ENCODE peak calls at places on chromosomes 12 and 14, in nine cellular contexts. N is ovary, O is Panc1, I is GM12865, Q is NB4, P is RWPE2, G is breast epithelium, Z is brain microvascular endothelial cell, W is cardiac muscle cell. M is an unnamed sample.

GRCh38 chr12:10558291-10558690 is 52.6 kb downstream of the EIF2S3B start:
- DNase-seq in N (no peak), O (no peak), I (no peak), Q (no peak), P (no peak), G (no peak), Z (no peak), W (no peak), M (no peak)

GRCh38 chr14:105865266-105865903 is 339.0 kb downstream of the TMEM121 start:
- DNase-seq in N (peak; percentile 15), O (no peak), I (no peak), Q (peak; percentile 94), P (peak; percentile 62), G (peak; percentile 45), Z (no peak), W (no peak), M (peak; percentile 46)

GRCh38 chr14:52553002-52553670 is 500 bp downstream of the GPR137C start:
- DNase-seq in N (peak; percentile 61), O (no peak), I (peak; percentile 54), Q (peak; percentile 58), P (peak; percentile 66), G (no peak), Z (no peak), W (peak; percentile 16), M (peak; percentile 71)

GRCh38 chr14:85195872-85196477 is 334.0 kb upstream of the FLRT2 start:
- DNase-seq in N (no peak), O (no peak), I (no peak), Q (peak; percentile 6), P (no peak), G (no peak), Z (peak; percentile 5), W (peak; percentile 33), M (no peak)

GRCh38 chr14:34437729-34438080 is 24.3 kb downstream of the SPTSSA start:
- DNase-seq in N (no peak), O (no peak), I (no peak), Q (peak; percentile 14), P (no peak), G (no peak), Z (no peak), W (peak; percentile 18), M (no peak)

GRCh38 chr14:50541159-50541567 is 8.8 kb upstream of the MAP4K5 start:
- DNase-seq in N (no peak), O (no peak), I (peak; percentile 22), Q (no peak), P (no peak), G (no peak), Z (no peak), W (no peak), M (no peak)

GRCh38 chr12:48717252-48717695 is 767 bp upstream of the CCNT1 start:
- DNase-seq in N (no peak), O (peak; percentile 5), I (peak; percentile 61), Q (peak; percentile 40), P (no peak), G (no peak), Z (no peak), W (peak; percentile 15), M (no peak)

GRCh38 chr12:124478416-124478815 is 89.0 kb downstream of the NCOR2 start:
- DNase-seq in N (no peak), O (no peak), I (no peak), Q (no peak), P (no peak), G (no peak), Z (no peak), W (no peak), M (no peak)

GRCh38 chr12:131383291-131383690 is 327.6 kb upstream of the SFSWAP start:
- DNase-seq in N (no peak), O (no peak), I (no peak), Q (no peak), P (no peak), G (no peak), Z (no peak), W (no peak), M (no peak)

GRCh38 chr14:71442503-71442902 is 489.7 kb upstream of the RGS6 start:
- DNase-seq in N (no peak), O (no peak), I (no peak), Q (no peak), P (no peak), G (no peak), Z (no peak), W (no peak), M (no peak)

GRCh38 chr14:76085358-76085757 is 66.4 kb upstream of the GPATCH2L start:
- DNase-seq in N (no peak), O (no peak), I (no peak), Q (no peak), P (no peak), G (no peak), Z (no peak), W (no peak), M (no peak)

GRCh38 chr12:16606117-16606200 is at the start of gene LMO3:
- DNase-seq in N (no peak), O (no peak), I (no peak), Q (no peak), P (no peak), G (no peak), Z (no peak), W (no peak), M (no peak)

GRCh38 chr12:16606936-16607335 is 974 bp upstream of the LMO3 start:
- DNase-seq in N (peak; percentile 44), O (no peak), I (no peak), Q (no peak), P (no peak), G (no peak), Z (no peak), W (no peak), M (no peak)

GRCh38 chr12:16604853-16605252 is 1.1 kb downstream of the LMO3 start:
- DNase-seq in N (no peak), O (no peak), I (no peak), Q (no peak), P (no peak), G (no peak), Z (no peak), W (no peak), M (no peak)

GRCh38 chr12:16606201-16606849 is 363 bp upstream of the LMO3 start:
- DNase-seq in N (peak; percentile 41), O (no peak), I (peak; percentile 48), Q (peak; percentile 34), P (no peak), G (no peak), Z (peak; percentile 9), W (peak; percentile 72), M (peak; percentile 54)

GRCh38 chr12:16605666-16606116 is 271 bp downstream of the LMO3 start:
- DNase-seq in N (no peak), O (no peak), I (peak; percentile 18), Q (peak; percentile 31), P (no peak), G (no peak), Z (no peak), W (peak; percentile 53), M (no peak)
- H3K4me3 ChIP-seq in N (peak overlapping the region; percentile 40), O (peak overlapping the region; percentile 53), I (peak overlapping the region; percentile 47), Q (no peak overlapping the region), P (peak overlapping the region; percentile 20), G (peak overlapping the region; percentile 50), Z (peak overlapping the region; percentile 54), W (peak overlapping the region; percentile 86), M (peak overlapping the region; percentile 51)

GRCh38 chr14:68973639-68974038 is 5.5 kb downstream of the ACTN1 start:
- DNase-seq in N (no peak), O (no peak), I (no peak), Q (no peak), P (no peak), G (no peak), Z (no peak), W (no peak), M (no peak)

GRCh38 chr14:68976160-68977067 is 2.7 kb downstream of the ACTN1 start:
- DNase-seq in N (peak; percentile 68), O (no peak), I (no peak), Q (peak; percentile 26), P (no peak), G (no peak), Z (no peak), W (peak; percentile 40), M (peak; percentile 79)

GRCh38 chr14:68977137-68977740 is 1.9 kb downstream of the ACTN1 start:
- DNase-seq in N (peak; percentile 55), O (no peak), I (peak; percentile 12), Q (no peak), P (no peak), G (no peak), Z (no peak), W (no peak), M (no peak)

GRCh38 chr14:68974759-68975347 is 4.2 kb downstream of the ACTN1 start:
- DNase-seq in N (no peak), O (no peak), I (no peak), Q (no peak), P (no peak), G (no peak), Z (no peak), W (no peak), M (no peak)

GRCh38 chr14:68975667-68976066 is 3.4 kb downstream of the ACTN1 start:
- DNase-seq in N (no peak), O (no peak), I (no peak), Q (no peak), P (no peak), G (no peak), Z (peak; percentile 83), W (peak; percentile 87), M (no peak)
- H3K4me3 ChIP-seq in N (peak overlapping the region; percentile 9), O (peak overlapping the region; percentile 82), I (no peak overlapping the region), Q (peak overlapping the region; percentile 63), P (peak overlapping the region; percentile 1), G (no peak overlapping the region), Z (peak overlapping the region; percentile 96), W (no peak overlapping the region), M (peak overlapping the region; percentile 93)

GRCh38 chr12:53975816-53976152 is 1.0 kb upstream of the HOTAIR start:
- DNase-seq in N (no peak), O (no peak), I (no peak), Q (no peak), P (no peak), G (no peak), Z (no peak), W (no peak), M (no peak)

GRCh38 chr12:53976172-53976822 is 1.5 kb upstream of the HOTAIR start:
- DNase-seq in N (no peak), O (no peak), I (no peak), Q (no peak), P (no peak), G (no peak), Z (no peak), W (no peak), M (no peak)

GRCh38 chr12:53974084-53975018 is at the start of gene HOTAIR:
- DNase-seq in N (peak; percentile 48), O (no peak), I (peak; percentile 22), Q (peak; percentile 76), P (no peak), G (no peak), Z (no peak), W (no peak), M (no peak)

GRCh38 chr12:53976823-53977595 is 2.3 kb upstream of the HOTAIR start:
- DNase-seq in N (no peak), O (no peak), I (no peak), Q (no peak), P (no peak), G (no peak), Z (no peak), W (no peak), M (no peak)

GRCh38 chr12:53975019-53975815 is 463 bp upstream of the HOTAIR start:
- DNase-seq in N (peak; percentile 36), O (no peak), I (peak; percentile 60), Q (no peak), P (no peak), G (no peak), Z (no peak), W (no peak), M (no peak)
- H3K4me3 ChIP-seq in N (peak overlapping the region; percentile 31), O (peak overlapping the region; percentile 85), I (peak overlapping the region; percentile 43), Q (no peak overlapping the region), P (peak overlapping the region; percentile 35), G (peak overlapping the region; percentile 46), Z (no peak overlapping the region), W (no peak overlapping the region), M (peak overlapping the region; percentile 85)

GRCh38 chr14:31026395-31027096 is 367 bp upstream of the STRN3 start:
- DNase-seq in N (peak; percentile 97), O (peak; percentile 84), I (peak; percentile 98), Q (peak; percentile 96), P (peak; percentile 98), G (peak; percentile 94), Z (peak; percentile 98), W (peak; percentile 98), M (peak; percentile 99)
- H3K4me3 ChIP-seq in N (peak overlapping the region; percentile 99), O (peak overlapping the region; percentile 89), I (peak overlapping the region; percentile 90), Q (peak overlapping the region; percentile 83), P (peak overlapping the region; percentile 81), G (peak overlapping the region; percentile 95), Z (peak overlapping the region; percentile 91), W (peak overlapping the region; percentile 94), M (peak overlapping the region; percentile 100)

M was measured in tibial artery.